ENCODE peak calls at places on chromosomes 6 and 20, in nine cellular contexts. K, J, B, X, H, A, P, Q and N are unnamed samples. For H3K4me1, the result is how much of the 10 kb centered on the place peaks cover.

GRCh38 chr6:56866917-56867522 is 87.9 kb upstream of the BEND6 start:
- DNase-seq in P (no peak), A (no peak), J (peak), X (no peak), K (no peak), B (no peak), Q (no peak), H (no peak), N (no peak)

GRCh38 chr6:53258076-53258773 is 90.5 kb downstream of the ELOVL5 start:
- DNase-seq in K (no peak), X (no peak), P (no peak), H (no peak), J (no peak), B (no peak), Q (no peak), A (peak), N (no peak)

GRCh38 chr20:49505518-49505917 is 23.1 kb upstream of the KCNB1 start:
- DNase-seq in X (no peak), J (peak), H (no peak), A (peak), K (no peak), Q (peak), B (no peak), P (no peak), N (no peak)

GRCh38 chr20:13996265-13996664 is 949 bp downstream of the MACROD2 start:
- DNase-seq in B (no peak), P (no peak), X (no peak), H (no peak), J (no peak), Q (no peak), K (no peak), A (peak), N (no peak)

GRCh38 chr6:168860987-168861386 is 392.7 kb downstream of the THBS2 start:
- DNase-seq in J (no peak), B (no peak), P (no peak), X (no peak), H (no peak), K (no peak), A (peak), Q (no peak), N (no peak)

GRCh38 chr20:50320910-50321796 is 130.5 kb downstream of the CEBPB start:
- DNase-seq in B (peak), A (peak), H (peak), Q (peak), P (peak), X (peak), J (peak), K (peak), N (peak)

GRCh38 chr6:110874880-110875547 is 429 bp downstream of the AMD1 start:
- DNase-seq in B (peak), H (peak), P (no peak), J (no peak), A (no peak), X (peak), K (peak), Q (no peak), N (no peak)

GRCh38 chr6:157800420-157801237 is 22.4 kb upstream of the SNX9 start:
- DNase-seq in A (no peak), P (no peak), J (peak), K (no peak), B (no peak), X (no peak), H (no peak), Q (no peak), N (no peak)

GRCh38 chr20:23245553-23246128 is 105.0 kb upstream of the NXT1 start:
- DNase-seq in H (peak), Q (peak), B (peak), K (peak), A (peak), X (no peak), P (peak), J (peak), N (peak)

GRCh38 chr20:34014878-34015277 is 21.2 kb downstream of the RALY start:
- DNase-seq in H (no peak), P (no peak), J (no peak), A (no peak), B (no peak), X (no peak), Q (no peak), K (no peak), N (no peak)
- H3K4me1 ChIP-seq in H (half or more), P (under half), J (under half), A (half or more), B (half or more), X (under half), Q (under half), K (half or more), N (under half)

GRCh38 chr6:34940030-34940434 is 51.0 kb downstream of the ANKS1A start:
- DNase-seq in Q (peak), H (no peak), K (no peak), X (no peak), P (no peak), J (no peak), B (no peak), A (no peak), N (no peak)

GRCh38 chr6:34938268-34938667 is 49.2 kb downstream of the ANKS1A start:
- DNase-seq in X (no peak), B (no peak), A (no peak), H (peak), J (no peak), K (no peak), P (no peak), Q (no peak), N (no peak)

GRCh38 chr6:34945317-34945716 is 56.3 kb downstream of the ANKS1A start:
- DNase-seq in Q (no peak), X (no peak), K (no peak), J (no peak), P (no peak), A (no peak), B (no peak), H (no peak), N (no peak)

DNA sequence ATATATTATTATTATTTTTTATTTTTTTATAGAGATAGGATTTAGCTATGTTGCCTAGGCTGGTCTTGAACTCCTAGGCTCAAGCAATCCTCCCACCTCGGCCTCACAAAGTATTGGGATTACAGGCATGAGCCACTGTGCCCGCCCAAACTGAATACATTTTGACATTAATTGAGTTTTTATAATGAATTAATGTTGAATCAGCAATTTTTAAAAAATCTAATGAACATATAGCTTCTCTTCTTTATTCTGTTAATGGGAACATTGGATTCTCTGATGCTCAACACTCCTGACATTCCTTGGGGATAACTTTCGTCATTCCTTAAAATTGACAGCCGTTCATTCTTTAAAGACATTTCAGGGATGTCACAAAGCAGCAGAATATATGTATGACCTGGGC is 52.4 kb downstream of the ANKS1A start:
- DNase-seq in B (no peak), Q (no peak), X (no peak), H (no peak), A (no peak), J (no peak), K (no peak), P (no peak), N (no peak)
- H3K4me1 ChIP-seq in B (half or more), Q (under half), X (under half), H (under half), A (under half), J (under half), K (under half), P (under half), N (under half)

GRCh38 chr20:5270608-5271007 is 46.1 kb downstream of the PROKR2 start:
- DNase-seq in B (no peak), K (no peak), P (no peak), A (peak), H (no peak), Q (no peak), J (no peak), X (no peak), N (no peak)

GRCh38 chr20:5267092-5267491 is 49.7 kb downstream of the PROKR2 start:
- DNase-seq in K (no peak), B (no peak), J (no peak), P (no peak), X (no peak), H (no peak), Q (no peak), A (no peak), N (no peak)

GRCh38 chr20:5268449-5268848 is 48.3 kb downstream of the PROKR2 start:
- DNase-seq in P (no peak), X (no peak), K (no peak), J (no peak), A (no peak), B (no peak), H (no peak), Q (no peak), N (no peak)

DNA sequence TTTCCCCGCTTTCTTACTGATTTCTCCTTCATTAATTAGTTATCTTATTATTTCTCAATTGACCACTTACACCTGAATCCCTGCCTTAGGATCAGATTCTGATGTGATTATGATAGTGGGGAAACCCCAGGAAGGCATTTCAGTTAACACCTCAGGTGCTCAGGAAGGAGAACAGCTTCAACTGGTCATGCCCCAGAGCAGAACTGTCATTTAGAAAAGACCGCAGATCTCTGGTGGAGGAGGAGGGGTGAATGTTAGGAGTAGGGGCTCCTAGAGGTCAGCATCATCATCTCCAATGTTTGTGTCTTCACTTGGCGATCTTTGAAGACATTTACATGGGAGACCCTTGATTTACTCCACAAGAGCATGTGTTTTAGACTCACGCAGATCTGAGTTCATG is 44.5 kb downstream of the PROKR2 start:
- DNase-seq in A (no peak), Q (no peak), K (no peak), X (no peak), J (no peak), H (no peak), P (no peak), B (no peak), N (no peak)
- H3K4me1 ChIP-seq in A (under half), Q (under half), K (under half), X (under half), J (under half), H (under half), P (under half), B (under half), N (under half)

DNA sequence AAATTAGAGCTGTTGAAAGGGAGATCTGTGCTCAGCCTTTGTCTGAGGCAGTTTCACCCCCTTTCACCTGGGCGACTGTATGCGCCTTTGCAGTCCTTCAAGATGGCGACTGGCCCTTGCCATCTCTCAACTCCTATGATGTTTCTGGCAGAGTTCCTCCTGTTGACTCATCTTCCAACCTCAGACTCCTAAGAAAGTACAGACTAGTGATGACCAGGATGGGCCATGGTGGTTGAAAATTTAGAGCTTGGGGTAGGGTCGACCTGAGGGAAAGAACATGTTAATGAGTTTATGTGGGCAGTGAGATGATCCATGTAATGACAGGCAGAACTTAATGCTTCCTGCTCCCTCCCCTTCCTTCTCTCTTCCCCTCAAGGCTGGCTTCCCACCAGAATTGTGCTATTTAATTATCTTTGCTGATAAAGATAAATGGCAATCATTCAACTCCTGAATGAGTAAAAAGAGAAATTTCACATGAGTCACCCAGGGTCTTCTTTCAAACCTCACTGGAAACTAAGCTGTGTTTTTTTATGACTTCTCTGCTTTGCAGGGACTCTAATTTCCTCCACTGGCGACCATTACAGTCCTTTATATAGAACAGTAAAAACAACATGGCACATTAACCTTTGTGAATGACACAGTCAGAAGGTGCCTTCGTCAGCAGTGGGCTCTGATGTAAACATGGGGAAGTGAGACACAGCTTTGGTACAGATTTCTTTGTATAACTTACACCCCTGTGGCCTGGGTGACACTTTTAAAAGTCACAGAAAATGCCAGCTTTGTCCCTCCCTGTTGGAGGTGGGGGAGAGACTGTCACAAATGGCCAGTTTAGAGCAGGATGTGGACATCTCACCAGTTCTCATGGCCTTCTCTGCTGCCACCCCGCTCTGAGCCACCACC is 103.6 kb downstream of the SCP2D1 start:
- DNase-seq in H (no peak), A (no peak), K (no peak), B (no peak), J (no peak), P (no peak), Q (no peak), X (no peak), N (no peak)
- H3K4me1 ChIP-seq in H (under half), A (under half), K (under half), B (under half), J (under half), P (under half), Q (under half), X (under half), N (under half)

GRCh38 chr20:5608104-5608447 is 142.1 kb upstream of the SHLD1 start:
- DNase-seq in Q (no peak), K (no peak), B (no peak), P (no peak), X (no peak), H (no peak), J (no peak), A (no peak), N (no peak)
- H3K4me1 ChIP-seq in Q (under half), K (half or more), B (half or more), P (under half), X (under half), H (under half), J (under half), A (under half), N (under half)

GRCh38 chr20:62370115-62370806 is 3.1 kb upstream of the LAMA5 start:
- DNase-seq in X (no peak), A (no peak), P (no peak), Q (no peak), J (peak), B (no peak), K (peak), H (no peak), N (no peak)
- H3K4me1 ChIP-seq in X (under half), A (under half), P (under half), Q (half or more), J (under half), B (half or more), K (half or more), H (half or more), N (under half)

DNA sequence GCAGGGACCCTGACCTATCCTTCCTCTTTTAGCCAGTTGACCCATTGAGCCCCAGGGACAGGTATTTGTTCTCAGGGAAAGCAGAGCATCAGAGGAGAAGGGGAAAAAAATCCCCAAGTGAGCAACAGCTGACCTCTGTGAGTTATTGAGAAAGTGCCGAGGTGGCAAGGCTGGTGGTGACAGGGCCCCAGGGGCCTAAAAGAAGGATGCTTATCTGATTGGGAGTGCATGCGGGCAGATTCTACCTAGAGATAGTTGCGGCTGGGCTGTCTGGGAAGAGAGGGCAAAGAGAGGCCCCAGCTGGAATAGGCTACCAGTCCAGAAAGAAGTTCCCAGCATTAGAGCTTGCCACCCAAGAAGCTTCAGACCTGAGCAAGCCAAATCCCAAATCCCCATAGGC is 26.5 kb upstream of the MAFB start:
- DNase-seq in A (no peak), H (no peak), P (no peak), X (no peak), K (no peak), Q (no peak), B (no peak), J (no peak), N (no peak)
- H3K4me1 ChIP-seq in A (under half), H (under half), P (under half), X (under half), K (under half), Q (under half), B (under half), J (under half), N (under half)

GRCh38 chr20:10666221-10667076 is 7.3 kb downstream of the JAG1 start:
- DNase-seq in A (no peak), B (no peak), Q (no peak), X (no peak), J (no peak), K (no peak), H (no peak), P (no peak), N (no peak)

GRCh38 chr20:10665791-10666190 is 8.0 kb downstream of the JAG1 start:
- DNase-seq in A (no peak), B (no peak), H (peak), K (no peak), P (no peak), Q (no peak), X (no peak), J (peak), N (no peak)

GRCh38 chr20:10668677-10669368 is 5.0 kb downstream of the JAG1 start:
- DNase-seq in Q (no peak), X (no peak), A (no peak), J (no peak), K (no peak), P (no peak), B (no peak), H (no peak), N (no peak)

GRCh38 chr20:10667560-10668167 is 6.1 kb downstream of the JAG1 start:
- DNase-seq in K (no peak), J (no peak), X (no peak), Q (no peak), P (no peak), B (no peak), A (no peak), H (no peak), N (no peak)

GRCh38 chr20:10667077-10667401 is 6.8 kb downstream of the JAG1 start:
- DNase-seq in K (peak), X (no peak), J (no peak), B (no peak), H (peak), A (no peak), P (peak), Q (no peak), N (no peak)
- H3K4me1 ChIP-seq in K (half or more), X (under half), J (under half), B (half or more), H (half or more), A (half or more), P (under half), Q (under half), N (half or more)